ENCODE peak calls at places on chromosomes 7 and 10, in seven cellular contexts. One of them, this sample, is unnamed.

GRCh38 chr7:112745635-112746034 is 44.6 kb downstream of the TMEM168 start:
- DNase-seq in adrenal gland: no peak
- DNase-seq in body of pancreas: no peak
- DNase-seq in lower leg skin: no peak
- DNase-seq in sigmoid colon: no peak
- DNase-seq in HCT116: no peak
- DNase-seq in GM12891: no peak
- DNase-seq in this sample: no peak

GRCh38 chr7:13279854-13280435 is 592.5 kb downstream of the ARL4A start:
- DNase-seq in adrenal gland: no peak
- DNase-seq in body of pancreas: no peak
- DNase-seq in lower leg skin: no peak
- DNase-seq in sigmoid colon: no peak
- DNase-seq in HCT116: peak
- DNase-seq in GM12891: no peak
- DNase-seq in this sample: peak

GRCh38 chr7:38190010-38190409 is 12.0 kb downstream of the STARD3NL start:
- DNase-seq in adrenal gland: no peak
- DNase-seq in body of pancreas: no peak
- DNase-seq in lower leg skin: no peak
- DNase-seq in sigmoid colon: no peak
- DNase-seq in HCT116: no peak
- DNase-seq in GM12891: no peak
- DNase-seq in this sample: no peak

GRCh38 chr10:131901181-131901829 is 497 bp downstream of the PPP2R2D start:
- DNase-seq in adrenal gland: peak
- DNase-seq in body of pancreas: peak
- DNase-seq in lower leg skin: peak
- DNase-seq in sigmoid colon: peak
- DNase-seq in HCT116: no peak
- DNase-seq in GM12891: peak
- DNase-seq in this sample: no peak

GRCh38 chr10:34348917-34349509 is 466.1 kb downstream of the PARD3 start:
- DNase-seq in adrenal gland: no peak
- DNase-seq in body of pancreas: no peak
- DNase-seq in lower leg skin: no peak
- DNase-seq in sigmoid colon: no peak
- DNase-seq in HCT116: no peak
- DNase-seq in GM12891: no peak
- DNase-seq in this sample: no peak

GRCh38 chr7:51817694-51818093 is 501.1 kb upstream of the COBL start:
- DNase-seq in adrenal gland: no peak
- DNase-seq in body of pancreas: no peak
- DNase-seq in lower leg skin: no peak
- DNase-seq in sigmoid colon: no peak
- DNase-seq in HCT116: no peak
- DNase-seq in GM12891: no peak
- DNase-seq in this sample: no peak

GRCh38 chr10:31836569-31837406 is 91.8 kb downstream of the ARHGAP12 start:
- DNase-seq in adrenal gland: no peak
- DNase-seq in body of pancreas: peak
- DNase-seq in lower leg skin: no peak
- DNase-seq in sigmoid colon: no peak
- DNase-seq in HCT116: peak
- DNase-seq in GM12891: no peak
- DNase-seq in this sample: peak

GRCh38 chr10:122225324-122225723 is 45.8 kb upstream of the BTBD16 start:
- DNase-seq in adrenal gland: no peak
- DNase-seq in body of pancreas: no peak
- DNase-seq in lower leg skin: no peak
- DNase-seq in sigmoid colon: no peak
- DNase-seq in HCT116: no peak
- DNase-seq in GM12891: no peak
- DNase-seq in this sample: no peak

GRCh38 chr10:75226656-75227055 is 9.1 kb downstream of the COMTD1 start:
- DNase-seq in adrenal gland: no peak
- DNase-seq in body of pancreas: no peak
- DNase-seq in lower leg skin: peak
- DNase-seq in sigmoid colon: peak
- DNase-seq in HCT116: no peak
- DNase-seq in GM12891: no peak
- DNase-seq in this sample: no peak

GRCh38 chr10:126420571-126421275 is 32.4 kb upstream of the ADAM12 start:
- DNase-seq in adrenal gland: no peak
- DNase-seq in body of pancreas: no peak
- DNase-seq in lower leg skin: no peak
- DNase-seq in sigmoid colon: no peak
- DNase-seq in HCT116: no peak
- DNase-seq in GM12891: no peak
- DNase-seq in this sample: no peak

GRCh38 chr10:114874827-114875541 is 53.4 kb downstream of the FHIP2A start:
- DNase-seq in adrenal gland: no peak
- DNase-seq in body of pancreas: no peak
- DNase-seq in lower leg skin: no peak
- DNase-seq in sigmoid colon: no peak
- DNase-seq in HCT116: no peak
- DNase-seq in GM12891: peak
- DNase-seq in this sample: no peak

GRCh38 chr10:120110196-120110595 is 217.7 kb downstream of the SEC23IP start:
- DNase-seq in adrenal gland: no peak
- DNase-seq in body of pancreas: no peak
- DNase-seq in lower leg skin: no peak
- DNase-seq in sigmoid colon: no peak
- DNase-seq in HCT116: no peak
- DNase-seq in GM12891: no peak
- DNase-seq in this sample: no peak

GRCh38 chr7:23893172-23893941 is 183.3 kb downstream of the STK31 start:
- DNase-seq in adrenal gland: no peak
- DNase-seq in body of pancreas: no peak
- DNase-seq in lower leg skin: no peak
- DNase-seq in sigmoid colon: no peak
- DNase-seq in HCT116: no peak
- DNase-seq in GM12891: no peak
- DNase-seq in this sample: no peak

GRCh38 chr7:30727061-30727945 is 24.6 kb upstream of the INMT start:
- DNase-seq in adrenal gland: no peak
- DNase-seq in body of pancreas: no peak
- DNase-seq in lower leg skin: no peak
- DNase-seq in sigmoid colon: no peak
- DNase-seq in HCT116: no peak
- DNase-seq in GM12891: peak
- DNase-seq in this sample: no peak

GRCh38 chr7:137544450-137545058 is 201.0 kb upstream of the PTN start:
- DNase-seq in adrenal gland: no peak
- DNase-seq in body of pancreas: no peak
- DNase-seq in lower leg skin: no peak
- DNase-seq in sigmoid colon: no peak
- DNase-seq in HCT116: no peak
- DNase-seq in GM12891: no peak
- DNase-seq in this sample: no peak

GRCh38 chr7:137354361-137354760 is 10.8 kb upstream of the PTN start:
- DNase-seq in adrenal gland: no peak
- DNase-seq in body of pancreas: peak
- DNase-seq in lower leg skin: no peak
- DNase-seq in sigmoid colon: no peak
- DNase-seq in HCT116: no peak
- DNase-seq in GM12891: no peak
- DNase-seq in this sample: no peak

GRCh38 chr7:129376778-129377700 is 57.2 kb upstream of the STRIP2 start:
- DNase-seq in adrenal gland: no peak
- DNase-seq in body of pancreas: no peak
- DNase-seq in lower leg skin: no peak
- DNase-seq in sigmoid colon: no peak
- DNase-seq in HCT116: no peak
- DNase-seq in GM12891: no peak
- DNase-seq in this sample: no peak

DNA sequence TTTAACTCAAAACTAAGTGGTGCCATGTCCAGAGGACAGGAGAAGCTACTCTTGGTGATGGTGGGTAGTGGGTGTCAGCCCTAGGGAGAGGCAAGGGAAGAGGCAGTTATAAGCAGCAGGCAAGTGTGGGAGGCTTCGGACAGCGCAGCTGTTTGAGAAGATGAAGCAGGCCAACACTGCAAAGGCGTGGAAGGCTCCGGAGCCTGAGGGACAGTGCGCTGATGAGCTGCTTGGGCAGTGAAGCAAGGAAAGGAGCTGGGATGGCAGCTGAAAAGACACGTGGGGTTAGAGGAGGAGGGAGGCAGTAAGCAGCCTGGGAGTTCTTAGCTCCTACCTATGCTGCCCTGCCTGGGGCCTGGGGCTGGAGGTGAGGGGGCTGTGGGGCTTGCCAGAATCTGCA is 50.1 kb upstream of the CRTAC1 start:
- DNase-seq in adrenal gland: no peak
- DNase-seq in body of pancreas: no peak
- DNase-seq in lower leg skin: peak
- DNase-seq in sigmoid colon: no peak
- DNase-seq in HCT116: no peak
- DNase-seq in GM12891: no peak
- DNase-seq in this sample: no peak
- TF ChIP-seq POLR2A in adrenal gland: no peak
- TF ChIP-seq POLR2A in body of pancreas: no peak
- TF ChIP-seq POLR2A in lower leg skin: no peak
- TF ChIP-seq POLR2A in sigmoid colon: no peak
- TF ChIP-seq POLR2A in HCT116: no peak
- TF ChIP-seq POLR2A in GM12891: no peak
- TF ChIP-seq POLR2A in this sample: no peak

GRCh38 chr7:100836812-100837098 is 9.4 kb upstream of the EPHB4 start:
- DNase-seq in adrenal gland: no peak
- DNase-seq in body of pancreas: no peak
- DNase-seq in lower leg skin: no peak
- DNase-seq in sigmoid colon: no peak
- DNase-seq in HCT116: no peak
- DNase-seq in GM12891: no peak
- DNase-seq in this sample: no peak

GRCh38 chr7:100840470-100841100 is 11.9 kb upstream of the SLC12A9 start:
- DNase-seq in adrenal gland: no peak
- DNase-seq in body of pancreas: no peak
- DNase-seq in lower leg skin: no peak
- DNase-seq in sigmoid colon: no peak
- DNase-seq in HCT116: no peak
- DNase-seq in GM12891: no peak
- DNase-seq in this sample: no peak

GRCh38 chr7:100839361-100839760 is 12.0 kb upstream of the EPHB4 start:
- DNase-seq in adrenal gland: no peak
- DNase-seq in body of pancreas: no peak
- DNase-seq in lower leg skin: no peak
- DNase-seq in sigmoid colon: no peak
- DNase-seq in HCT116: no peak
- DNase-seq in GM12891: no peak
- DNase-seq in this sample: no peak

GRCh38 chr7:100835903-100836811 is 8.8 kb upstream of the EPHB4 start:
- DNase-seq in adrenal gland: peak
- DNase-seq in body of pancreas: no peak
- DNase-seq in lower leg skin: peak
- DNase-seq in sigmoid colon: no peak
- DNase-seq in HCT116: no peak
- DNase-seq in GM12891: no peak
- DNase-seq in this sample: no peak

DNA sequence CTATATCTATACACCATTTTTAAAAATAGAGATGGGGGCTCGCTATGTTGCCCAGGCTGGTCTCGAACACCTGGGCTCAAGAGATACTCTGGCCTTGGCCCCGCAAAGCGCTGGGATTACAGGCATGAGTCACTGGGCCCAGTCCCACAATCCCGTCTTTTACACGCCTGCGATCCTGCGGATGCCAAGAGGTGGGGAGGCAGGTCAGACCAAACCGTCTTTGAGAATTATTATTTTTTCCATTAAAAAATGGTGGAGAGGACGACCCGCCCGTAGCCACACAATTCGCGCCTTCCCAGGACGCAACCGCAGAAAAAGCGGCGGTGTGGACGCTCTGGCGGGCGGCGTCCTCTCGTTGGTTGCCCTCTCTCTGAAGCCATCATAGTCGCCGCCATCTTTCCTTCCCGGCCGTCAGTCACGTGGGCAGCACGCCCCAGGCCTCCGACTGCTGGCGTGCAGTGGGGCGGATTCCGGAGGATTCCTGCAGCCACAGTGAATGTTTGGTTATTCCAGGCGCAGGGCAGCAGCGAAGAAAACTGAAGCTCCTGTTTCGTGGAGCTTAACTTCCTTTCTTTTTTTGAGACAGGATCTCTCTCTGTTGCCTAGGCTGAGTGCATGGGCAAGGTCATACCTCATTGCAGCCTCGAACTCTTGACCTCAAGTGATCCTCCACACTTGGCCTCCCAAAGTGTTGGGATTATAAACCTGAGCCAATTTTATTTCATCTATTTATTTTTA is 9.9 kb upstream of the EPHB4 start:
- DNase-seq in adrenal gland: peak
- DNase-seq in body of pancreas: peak
- DNase-seq in lower leg skin: peak
- DNase-seq in sigmoid colon: peak
- DNase-seq in HCT116: peak
- DNase-seq in GM12891: peak
- DNase-seq in this sample: peak
- TF ChIP-seq POLR2A in adrenal gland: peak
- TF ChIP-seq POLR2A in body of pancreas: peak
- TF ChIP-seq POLR2A in lower leg skin: no peak
- TF ChIP-seq POLR2A in sigmoid colon: peak
- TF ChIP-seq POLR2A in HCT116: peak
- TF ChIP-seq POLR2A in GM12891: no peak
- TF ChIP-seq POLR2A in this sample: peak

DNA sequence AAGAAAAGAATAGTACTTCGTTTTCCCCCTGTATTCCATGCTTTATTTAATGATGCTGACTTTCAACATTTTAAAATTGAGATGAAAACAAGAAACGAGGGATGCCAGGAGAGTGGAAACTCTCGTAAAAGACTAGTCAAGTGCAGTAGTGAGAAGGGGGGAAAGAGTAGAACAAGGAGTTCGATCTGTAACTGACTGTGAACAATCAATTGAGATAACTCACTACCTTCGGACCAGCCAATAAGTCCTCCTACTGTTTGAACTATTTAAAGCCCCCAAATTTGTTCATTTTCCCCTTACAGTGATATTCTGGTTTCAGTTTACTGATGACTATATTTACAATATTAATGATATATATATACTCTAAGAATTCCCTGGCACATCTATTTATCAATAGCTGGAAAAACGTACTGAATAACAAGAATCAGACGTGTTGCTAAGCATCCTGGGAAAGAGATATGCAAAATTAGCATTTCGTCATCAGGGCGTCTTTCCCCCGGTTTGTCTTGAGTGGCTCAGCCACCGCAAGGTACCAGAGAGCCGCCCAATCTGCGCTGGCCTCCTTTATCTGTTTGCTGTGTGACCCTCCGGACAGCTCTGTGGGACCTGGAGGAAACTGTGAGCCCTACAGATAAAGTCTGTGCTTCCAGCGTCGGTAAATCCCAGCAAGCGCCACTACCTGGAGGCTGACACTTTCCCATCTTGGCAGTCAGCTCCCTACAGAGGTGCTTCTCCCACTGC is 41.1 kb downstream of the PDIA4 start:
- DNase-seq in adrenal gland: peak
- DNase-seq in body of pancreas: peak
- DNase-seq in lower leg skin: peak
- DNase-seq in sigmoid colon: peak
- DNase-seq in HCT116: peak
- DNase-seq in GM12891: peak
- DNase-seq in this sample: peak
- TF ChIP-seq POLR2A in adrenal gland: no peak
- TF ChIP-seq POLR2A in body of pancreas: peak
- TF ChIP-seq POLR2A in lower leg skin: no peak
- TF ChIP-seq POLR2A in sigmoid colon: no peak
- TF ChIP-seq POLR2A in HCT116: no peak
- TF ChIP-seq POLR2A in GM12891: no peak
- TF ChIP-seq POLR2A in this sample: peak

GRCh38 chr10:23438547-23439451 is at the start of gene OTUD1:
- DNase-seq in adrenal gland: peak
- DNase-seq in body of pancreas: peak
- DNase-seq in lower leg skin: peak
- DNase-seq in sigmoid colon: peak
- DNase-seq in HCT116: peak
- DNase-seq in GM12891: peak
- DNase-seq in this sample: peak
- TF ChIP-seq POLR2A in adrenal gland: peak
- TF ChIP-seq POLR2A in body of pancreas: peak
- TF ChIP-seq POLR2A in lower leg skin: no peak
- TF ChIP-seq POLR2A in sigmoid colon: no peak
- TF ChIP-seq POLR2A in HCT116: no peak
- TF ChIP-seq POLR2A in GM12891: no peak
- TF ChIP-seq POLR2A in this sample: peak

This sample was measured in H54.